ENCODE peak calls at places on chromosomes 6 and 20, in ten cellular contexts. V, N, S, F, R, W, Z, Y, M and E are unnamed samples.

GRCh38 chr6:90790696-90791095 is 203.8 kb upstream of the MAP3K7 start:
- DNase-seq in V (no peak), N (no peak), S (no peak), F (no peak), R (no peak), W (no peak), Z (no peak), Y (no peak), M (peak; percentile 46), E (no peak)

GRCh38 chr6:166010136-166010535 is 157.5 kb downstream of the TBXT start:
- DNase-seq in V (no peak), N (no peak), S (no peak), F (no peak), R (no peak), W (no peak), Z (no peak), Y (no peak), M (no peak), E (no peak)

GRCh38 chr20:61253264-61253639 is 1.2 kb downstream of the CDH4 start:
- DNase-seq in V (no peak), N (no peak), S (no peak), F (peak; percentile 16), R (peak; percentile 53), W (no peak), Z (no peak), Y (peak; percentile 47), M (peak; percentile 61), E (no peak)

GRCh38 chr6:166969390-166970002 is 13.1 kb upstream of the RNASET2 start:
- DNase-seq in V (no peak), N (no peak), S (no peak), F (no peak), R (no peak), W (no peak), Z (no peak), Y (no peak), M (no peak), E (peak; percentile 59)

GRCh38 chr6:151430886-151431285 is 21.0 kb downstream of the RMND1 start:
- DNase-seq in V (no peak), N (no peak), S (no peak), F (no peak), R (peak; percentile 48), W (no peak), Z (no peak), Y (no peak), M (no peak), E (no peak)

GRCh38 chr6:138818496-138819194 is 22.8 kb downstream of the ECT2L start:
- DNase-seq in V (no peak), N (no peak), S (no peak), F (no peak), R (no peak), W (no peak), Z (no peak), Y (no peak), M (no peak), E (no peak)

GRCh38 chr6:28789553-28790083 is 134.2 kb downstream of the TRIM27 start:
- DNase-seq in V (peak; percentile 81), N (no peak), S (no peak), F (no peak), R (no peak), W (no peak), Z (peak; percentile 66), Y (peak; percentile 66), M (peak; percentile 77), E (peak; percentile 6)

GRCh38 chr6:108750801-108751200 is 97.4 kb upstream of the ARMC2 start:
- DNase-seq in V (no peak), N (no peak), S (no peak), F (no peak), R (no peak), W (no peak), Z (no peak), Y (no peak), M (no peak), E (no peak)

GRCh38 chr6:25882066-25882496 is 8.0 kb upstream of the SLC17A3 start:
- DNase-seq in V (no peak), N (no peak), S (no peak), F (peak; percentile 68), R (peak; percentile 21), W (peak; percentile 13), Z (no peak), Y (peak; percentile 89), M (no peak), E (no peak)

GRCh38 chr6:5782783-5783567 is 223.8 kb downstream of the NRN1 start:
- DNase-seq in V (no peak), N (no peak), S (no peak), F (no peak), R (no peak), W (no peak), Z (no peak), Y (no peak), M (no peak), E (no peak)

GRCh38 chr20:34046330-34046729 is 52.6 kb downstream of the RALY start:
- DNase-seq in V (no peak), N (no peak), S (no peak), F (no peak), R (no peak), W (no peak), Z (no peak), Y (no peak), M (no peak), E (no peak)

GRCh38 chr6:138891255-138891986 is 95.5 kb downstream of the ECT2L start:
- DNase-seq in V (no peak), N (no peak), S (no peak), F (no peak), R (no peak), W (no peak), Z (no peak), Y (no peak), M (no peak), E (no peak)

GRCh38 chr6:164098857-164099534 is 684.5 kb downstream of the QKI start:
- DNase-seq in V (no peak), N (no peak), S (no peak), F (no peak), R (no peak), W (no peak), Z (no peak), Y (no peak), M (peak; percentile 49), E (no peak)

GRCh38 chr20:44448753-44449546 is 26.7 kb upstream of the TTPAL start:
- DNase-seq in V (no peak), N (no peak), S (peak; percentile 25), F (no peak), R (peak; percentile 27), W (no peak), Z (no peak), Y (peak; percentile 79), M (peak; percentile 27), E (peak; percentile 26)

GRCh38 chr20:61252601-61253263 is 671 bp downstream of the CDH4 start:
- DNase-seq in V (no peak), N (no peak), S (no peak), F (peak; percentile 1), R (no peak), W (no peak), Z (no peak), Y (no peak), M (peak; percentile 34), E (no peak)

GRCh38 chr6:2900821-2901644 is 2.1 kb downstream of the SERPINB9 start:
- DNase-seq in V (no peak), N (no peak), S (no peak), F (no peak), R (no peak), W (no peak), Z (no peak), Y (no peak), M (no peak), E (no peak)

GRCh38 chr6:140540743-140541142 is 1166.3 kb upstream of the CITED2 start:
- DNase-seq in V (no peak), N (no peak), S (no peak), F (no peak), R (no peak), W (no peak), Z (no peak), Y (no peak), M (no peak), E (no peak)

GRCh38 chr20:13995086-13995665 is at the start of gene MACROD2:
- DNase-seq in V (peak; percentile 96), N (peak; percentile 73), S (peak; percentile 97), F (peak; percentile 63), R (peak; percentile 96), W (peak; percentile 13), Z (peak; percentile 51), Y (peak; percentile 98), M (peak; percentile 90), E (no peak)

GRCh38 chr6:43970068-43970912 is 157.0 kb downstream of the MRPL14 start:
- DNase-seq in V (no peak), N (no peak), S (no peak), F (peak; percentile 32), R (no peak), W (no peak), Z (no peak), Y (no peak), M (no peak), E (no peak)

GRCh38 chr6:1485678-1486077 is 96.3 kb downstream of the FOXF2 start:
- DNase-seq in V (no peak), N (peak; percentile 82), S (no peak), F (no peak), R (no peak), W (no peak), Z (peak; percentile 57), Y (no peak), M (peak; percentile 81), E (no peak)

GRCh38 chr6:153058909-153059308 is 56.4 kb upstream of the MTRF1L start:
- DNase-seq in V (no peak), N (no peak), S (no peak), F (no peak), R (no peak), W (no peak), Z (no peak), Y (no peak), M (no peak), E (no peak)

GRCh38 chr6:83592770-83593394 is 80.5 kb downstream of the PRSS35 start:
- DNase-seq in V (peak; percentile 17), N (no peak), S (no peak), F (no peak), R (no peak), W (no peak), Z (no peak), Y (peak; percentile 22), M (peak; percentile 46), E (peak; percentile 9)

GRCh38 chr6:158662607-158663464 is 13.0 kb downstream of the SYTL3 start:
- DNase-seq in V (no peak), N (no peak), S (no peak), F (no peak), R (no peak), W (no peak), Z (no peak), Y (no peak), M (no peak), E (no peak)

GRCh38 chr6:31005249-31006020 is 4.8 kb upstream of the MUC22 start:
- DNase-seq in V (no peak), N (no peak), S (no peak), F (no peak), R (no peak), W (no peak), Z (no peak), Y (no peak), M (no peak), E (no peak)

GRCh38 chr6:56868687-56869086 is 86.2 kb upstream of the BEND6 start:
- DNase-seq in V (no peak), N (no peak), S (no peak), F (no peak), R (no peak), W (no peak), Z (no peak), Y (no peak), M (peak; percentile 70), E (no peak)

GRCh38 chr20:8693709-8694108 is 375.2 kb upstream of the PLCB4 start:
- DNase-seq in V (no peak), N (peak; percentile 34), S (no peak), F (no peak), R (no peak), W (no peak), Z (peak; percentile 89), Y (no peak), M (no peak), E (no peak)

GRCh38 chr6:41836660-41837052 is 49.2 kb downstream of the TOMM6 start:
- DNase-seq in V (no peak), N (no peak), S (no peak), F (no peak), R (no peak), W (no peak), Z (no peak), Y (no peak), M (no peak), E (no peak)

GRCh38 chr6:140071115-140071514 is 696.7 kb upstream of the CITED2 start:
- DNase-seq in V (no peak), N (peak; percentile 56), S (no peak), F (no peak), R (no peak), W (no peak), Z (peak; percentile 88), Y (no peak), M (peak; percentile 41), E (no peak)